ENCODE peak calls at places on chromosomes 1 and 21, in seven cellular contexts. One of them, this sample, is unnamed.
A peak's percentile ranks its signal among the peaks of the same experiment; 100 is the strongest.

GRCh38 chr1:40834968-40835545 is 27.1 kb downstream of the CITED4 start:
- DNase-seq in CD8-positive, alpha-beta memory T cell: no peak
- DNase-seq in astrocyte: no peak
- DNase-seq in tibial nerve: no peak
- DNase-seq in neural progenitor cell: no peak
- DNase-seq in mucosa of descending colon: no peak
- DNase-seq in AG04450: no peak
- DNase-seq in this sample: no peak

GRCh38 chr1:6352138-6352563 is 41.4 kb downstream of the ACOT7 start:
- DNase-seq in CD8-positive, alpha-beta memory T cell: no peak
- DNase-seq in astrocyte: no peak
- DNase-seq in tibial nerve: no peak
- DNase-seq in neural progenitor cell: no peak
- DNase-seq in mucosa of descending colon: peak; percentile 72
- DNase-seq in AG04450: no peak
- DNase-seq in this sample: no peak

GRCh38 chr21:32414579-32415358 is 2.3 kb downstream of the EVA1C start:
- DNase-seq in CD8-positive, alpha-beta memory T cell: no peak
- DNase-seq in astrocyte: peak; percentile 26
- DNase-seq in tibial nerve: no peak
- DNase-seq in neural progenitor cell: peak; percentile 11
- DNase-seq in mucosa of descending colon: no peak
- DNase-seq in AG04450: no peak
- DNase-seq in this sample: no peak

GRCh38 chr21:26846036-26846931 is 1.1 kb upstream of the ADAMTS1 start:
- DNase-seq in CD8-positive, alpha-beta memory T cell: no peak
- DNase-seq in astrocyte: peak; percentile 47
- DNase-seq in tibial nerve: peak; percentile 71
- DNase-seq in neural progenitor cell: peak; percentile 79
- DNase-seq in mucosa of descending colon: peak; percentile 75
- DNase-seq in AG04450: no peak
- DNase-seq in this sample: peak; percentile 36

GRCh38 chr1:36964830-36965229 is 69.5 kb downstream of the GRIK3 start:
- DNase-seq in CD8-positive, alpha-beta memory T cell: no peak
- DNase-seq in astrocyte: no peak
- DNase-seq in tibial nerve: no peak
- DNase-seq in neural progenitor cell: no peak
- DNase-seq in mucosa of descending colon: no peak
- DNase-seq in AG04450: no peak
- DNase-seq in this sample: no peak

GRCh38 chr1:31938184-31938975 is at the start of gene PTP4A2:
- DNase-seq in CD8-positive, alpha-beta memory T cell: peak; percentile 85
- DNase-seq in astrocyte: peak; percentile 79
- DNase-seq in tibial nerve: peak; percentile 79
- DNase-seq in neural progenitor cell: peak; percentile 97
- DNase-seq in mucosa of descending colon: peak; percentile 98
- DNase-seq in AG04450: peak; percentile 76
- DNase-seq in this sample: peak; percentile 70

GRCh38 chr1:198635964-198636363 is 2.9 kb upstream of the PTPRC start:
- DNase-seq in CD8-positive, alpha-beta memory T cell: no peak
- DNase-seq in astrocyte: no peak
- DNase-seq in tibial nerve: no peak
- DNase-seq in neural progenitor cell: no peak
- DNase-seq in mucosa of descending colon: no peak
- DNase-seq in AG04450: no peak
- DNase-seq in this sample: no peak

GRCh38 chr1:193241132-193241827 is 54.9 kb upstream of the B3GALT2 start:
- DNase-seq in CD8-positive, alpha-beta memory T cell: peak; percentile 34
- DNase-seq in astrocyte: no peak
- DNase-seq in tibial nerve: no peak
- DNase-seq in neural progenitor cell: no peak
- DNase-seq in mucosa of descending colon: no peak
- DNase-seq in AG04450: no peak
- DNase-seq in this sample: no peak

GRCh38 chr1:64133036-64133435 is 70.4 kb upstream of the UBE2U start:
- DNase-seq in CD8-positive, alpha-beta memory T cell: no peak
- DNase-seq in astrocyte: peak; percentile 90
- DNase-seq in tibial nerve: no peak
- DNase-seq in neural progenitor cell: no peak
- DNase-seq in mucosa of descending colon: no peak
- DNase-seq in AG04450: peak; percentile 38
- DNase-seq in this sample: no peak

GRCh38 chr1:18463984-18464664 is 16.6 kb upstream of the KLHDC7A start:
- DNase-seq in CD8-positive, alpha-beta memory T cell: no peak
- DNase-seq in astrocyte: no peak
- DNase-seq in tibial nerve: no peak
- DNase-seq in neural progenitor cell: no peak
- DNase-seq in mucosa of descending colon: peak; percentile 58
- DNase-seq in AG04450: no peak
- DNase-seq in this sample: no peak

GRCh38 chr1:145977486-145978476 is 13.3 kb downstream of the POLR3GL start:
- DNase-seq in CD8-positive, alpha-beta memory T cell: peak; percentile 83
- DNase-seq in astrocyte: peak; percentile 63
- DNase-seq in tibial nerve: peak; percentile 81
- DNase-seq in neural progenitor cell: peak; percentile 86
- DNase-seq in mucosa of descending colon: no peak
- DNase-seq in AG04450: peak; percentile 63
- DNase-seq in this sample: peak; percentile 50

GRCh38 chr1:203368624-203369451 is 17.9 kb upstream of the FMOD start:
- DNase-seq in CD8-positive, alpha-beta memory T cell: no peak
- DNase-seq in astrocyte: no peak
- DNase-seq in tibial nerve: peak; percentile 87
- DNase-seq in neural progenitor cell: no peak
- DNase-seq in mucosa of descending colon: no peak
- DNase-seq in AG04450: no peak
- DNase-seq in this sample: no peak

GRCh38 chr1:48532976-48533375 is 61.0 kb upstream of the SPATA6 start:
- DNase-seq in CD8-positive, alpha-beta memory T cell: no peak
- DNase-seq in astrocyte: no peak
- DNase-seq in tibial nerve: no peak
- DNase-seq in neural progenitor cell: peak; percentile 30
- DNase-seq in mucosa of descending colon: no peak
- DNase-seq in AG04450: no peak
- DNase-seq in this sample: no peak

GRCh38 chr1:211589782-211590721 is 11.1 kb upstream of the SLC30A1 start:
- DNase-seq in CD8-positive, alpha-beta memory T cell: no peak
- DNase-seq in astrocyte: peak; percentile 90
- DNase-seq in tibial nerve: peak; percentile 80
- DNase-seq in neural progenitor cell: no peak
- DNase-seq in mucosa of descending colon: peak; percentile 75
- DNase-seq in AG04450: no peak
- DNase-seq in this sample: no peak

GRCh38 chr1:155086182-155086741 is 7.6 kb downstream of the EFNA3 start:
- DNase-seq in CD8-positive, alpha-beta memory T cell: peak; percentile 87
- DNase-seq in astrocyte: no peak
- DNase-seq in tibial nerve: peak; percentile 78
- DNase-seq in neural progenitor cell: peak; percentile 76
- DNase-seq in mucosa of descending colon: peak; percentile 81
- DNase-seq in AG04450: no peak
- DNase-seq in this sample: no peak

GRCh38 chr21:38809170-38809878 is 3.6 kb downstream of the ETS2 start:
- DNase-seq in CD8-positive, alpha-beta memory T cell: no peak
- DNase-seq in astrocyte: no peak
- DNase-seq in tibial nerve: no peak
- DNase-seq in neural progenitor cell: no peak
- DNase-seq in mucosa of descending colon: no peak
- DNase-seq in AG04450: no peak
- DNase-seq in this sample: no peak

GRCh38 chr1:156281281-156282142 is 1.1 kb downstream of the SMG5 start:
- DNase-seq in CD8-positive, alpha-beta memory T cell: peak; percentile 57
- DNase-seq in astrocyte: peak; percentile 34
- DNase-seq in tibial nerve: no peak
- DNase-seq in neural progenitor cell: peak; percentile 30
- DNase-seq in mucosa of descending colon: no peak
- DNase-seq in AG04450: no peak
- DNase-seq in this sample: no peak

GRCh38 chr1:8426996-8427395 is 109.1 kb downstream of the SLC45A1 start:
- DNase-seq in CD8-positive, alpha-beta memory T cell: no peak
- DNase-seq in astrocyte: no peak
- DNase-seq in tibial nerve: no peak
- DNase-seq in neural progenitor cell: no peak
- DNase-seq in mucosa of descending colon: no peak
- DNase-seq in AG04450: no peak
- DNase-seq in this sample: no peak

GRCh38 chr1:201213106-201213770 is 22.6 kb downstream of the IGFN1 start:
- DNase-seq in CD8-positive, alpha-beta memory T cell: no peak
- DNase-seq in astrocyte: no peak
- DNase-seq in tibial nerve: no peak
- DNase-seq in neural progenitor cell: no peak
- DNase-seq in mucosa of descending colon: no peak
- DNase-seq in AG04450: no peak
- DNase-seq in this sample: no peak

GRCh38 chr1:201214886-201215285 is 24.3 kb downstream of the IGFN1 start:
- DNase-seq in CD8-positive, alpha-beta memory T cell: no peak
- DNase-seq in astrocyte: no peak
- DNase-seq in tibial nerve: no peak
- DNase-seq in neural progenitor cell: no peak
- DNase-seq in mucosa of descending colon: no peak
- DNase-seq in AG04450: no peak
- DNase-seq in this sample: no peak

GRCh38 chr1:201215531-201216357 is 25.1 kb downstream of the IGFN1 start:
- DNase-seq in CD8-positive, alpha-beta memory T cell: no peak
- DNase-seq in astrocyte: no peak
- DNase-seq in tibial nerve: no peak
- DNase-seq in neural progenitor cell: no peak
- DNase-seq in mucosa of descending colon: no peak
- DNase-seq in AG04450: no peak
- DNase-seq in this sample: no peak

GRCh38 chr1:201213926-201214325 is 23.3 kb downstream of the IGFN1 start:
- DNase-seq in CD8-positive, alpha-beta memory T cell: no peak
- DNase-seq in astrocyte: no peak
- DNase-seq in tibial nerve: no peak
- DNase-seq in neural progenitor cell: no peak
- DNase-seq in mucosa of descending colon: no peak
- DNase-seq in AG04450: no peak
- DNase-seq in this sample: no peak

DNA sequence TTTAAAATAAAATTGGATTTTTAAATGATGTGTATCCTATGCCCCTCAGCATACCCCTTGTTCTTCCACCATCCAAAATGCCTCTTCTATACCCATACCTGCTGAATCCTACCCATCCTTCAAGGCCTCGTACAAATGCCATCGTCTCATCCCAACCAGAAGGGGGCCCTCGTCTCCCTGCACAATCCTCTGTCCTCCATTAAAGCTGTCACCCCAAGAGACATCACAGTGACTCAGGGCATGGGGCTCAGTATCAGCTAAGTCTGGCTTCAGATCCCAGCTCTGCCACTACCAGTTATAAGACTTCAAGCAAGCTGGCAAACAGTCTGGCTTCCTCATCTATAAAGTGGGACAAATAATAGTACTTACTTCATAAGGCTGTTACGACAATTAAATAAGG is 23.8 kb downstream of the IGFN1 start:
- DNase-seq in CD8-positive, alpha-beta memory T cell: no peak
- DNase-seq in astrocyte: no peak
- DNase-seq in tibial nerve: no peak
- DNase-seq in neural progenitor cell: peak; percentile 29
- DNase-seq in mucosa of descending colon: no peak
- DNase-seq in AG04450: no peak
- DNase-seq in this sample: no peak
- H3K9me3 ChIP-seq in CD8-positive, alpha-beta memory T cell: no peaks in the 10 kb centered on the region
- H3K9me3 ChIP-seq in astrocyte: no peaks in the 10 kb centered on the region
- H3K9me3 ChIP-seq in tibial nerve: no peaks in the 10 kb centered on the region
- H3K9me3 ChIP-seq in neural progenitor cell: no peaks in the 10 kb centered on the region
- H3K9me3 ChIP-seq in mucosa of descending colon: no peaks in the 10 kb centered on the region
- H3K9me3 ChIP-seq in AG04450: no peaks in the 10 kb centered on the region
- H3K9me3 ChIP-seq in this sample: no peaks in the 10 kb centered on the region

DNA sequence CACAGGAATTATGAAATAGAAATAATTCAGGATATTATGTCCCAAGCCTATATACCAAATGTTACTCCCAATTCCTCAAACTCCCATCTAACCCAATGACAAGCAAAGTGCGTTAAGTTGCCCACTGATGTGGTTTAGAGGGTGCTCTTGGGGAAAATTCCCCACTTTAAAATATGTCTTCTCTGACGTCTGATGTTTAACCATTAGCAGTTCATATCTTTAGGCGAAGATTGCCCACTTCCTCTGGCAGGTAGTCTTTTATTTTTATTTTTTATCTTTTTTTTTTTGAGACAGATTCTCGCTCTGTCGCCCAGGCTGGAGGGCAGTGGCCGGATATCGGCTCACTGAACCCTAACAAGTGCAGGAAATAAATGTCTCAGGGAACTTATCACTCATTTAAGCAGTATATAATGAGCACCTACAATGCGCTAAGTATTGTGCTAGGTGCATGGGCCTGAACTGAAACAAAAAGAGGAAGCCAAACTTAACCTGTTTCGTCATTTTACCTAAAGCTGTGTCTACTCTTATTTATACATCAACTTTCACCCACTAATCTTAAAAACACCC is 1.3 kb upstream of the LYST start:
- DNase-seq in CD8-positive, alpha-beta memory T cell: peak; percentile 75
- DNase-seq in astrocyte: no peak
- DNase-seq in tibial nerve: no peak
- DNase-seq in neural progenitor cell: no peak
- DNase-seq in mucosa of descending colon: no peak
- DNase-seq in AG04450: no peak
- DNase-seq in this sample: no peak
- H3K4me3 ChIP-seq in CD8-positive, alpha-beta memory T cell: peak overlapping the region; percentile 84
- H3K4me3 ChIP-seq in astrocyte: no peak overlapping the region
- H3K4me3 ChIP-seq in tibial nerve: no peak overlapping the region
- H3K4me3 ChIP-seq in neural progenitor cell: peak overlapping the region; percentile 69
- H3K4me3 ChIP-seq in mucosa of descending colon: no peak overlapping the region
- H3K4me3 ChIP-seq in AG04450: no peak overlapping the region
- H3K4me3 ChIP-seq in this sample: peak overlapping the region; percentile 93

GRCh38 chr1:158208717-158209116 is 28.0 kb downstream of the CD1D start:
- DNase-seq in CD8-positive, alpha-beta memory T cell: no peak
- DNase-seq in astrocyte: no peak
- DNase-seq in tibial nerve: no peak
- DNase-seq in neural progenitor cell: peak; percentile 34
- DNase-seq in mucosa of descending colon: no peak
- DNase-seq in AG04450: no peak
- DNase-seq in this sample: no peak
- H3K9me3 ChIP-seq in CD8-positive, alpha-beta memory T cell: no peaks in the 10 kb centered on the region
- H3K9me3 ChIP-seq in astrocyte: no peaks in the 10 kb centered on the region
- H3K9me3 ChIP-seq in tibial nerve: no peaks in the 10 kb centered on the region
- H3K9me3 ChIP-seq in neural progenitor cell: no peaks in the 10 kb centered on the region
- H3K9me3 ChIP-seq in mucosa of descending colon: no peaks in the 10 kb centered on the region
- H3K9me3 ChIP-seq in AG04450: no peaks in the 10 kb centered on the region
- H3K9me3 ChIP-seq in this sample: no peaks in the 10 kb centered on the region

GRCh38 chr21:46393941-46394818 is 64.5 kb upstream of the DIP2A start:
- DNase-seq in CD8-positive, alpha-beta memory T cell: no peak
- DNase-seq in astrocyte: no peak
- DNase-seq in tibial nerve: no peak
- DNase-seq in neural progenitor cell: no peak
- DNase-seq in mucosa of descending colon: peak; percentile 34
- DNase-seq in AG04450: no peak
- DNase-seq in this sample: no peak
- H3K4me3 ChIP-seq in CD8-positive, alpha-beta memory T cell: no peak overlapping the region
- H3K4me3 ChIP-seq in astrocyte: no peak overlapping the region
- H3K4me3 ChIP-seq in tibial nerve: no peak overlapping the region
- H3K4me3 ChIP-seq in neural progenitor cell: no peak overlapping the region
- H3K4me3 ChIP-seq in mucosa of descending colon: no peak overlapping the region
- H3K4me3 ChIP-seq in AG04450: no peak overlapping the region
- H3K4me3 ChIP-seq in this sample: no peak overlapping the region

GRCh38 chr1:71170925-71171324 is 90.1 kb upstream of the ZRANB2 start:
- DNase-seq in CD8-positive, alpha-beta memory T cell: no peak
- DNase-seq in astrocyte: no peak
- DNase-seq in tibial nerve: no peak
- DNase-seq in neural progenitor cell: peak; percentile 8
- DNase-seq in mucosa of descending colon: no peak
- DNase-seq in AG04450: no peak
- DNase-seq in this sample: no peak
- H3K9me3 ChIP-seq in CD8-positive, alpha-beta memory T cell: no peaks in the 10 kb centered on the region
- H3K9me3 ChIP-seq in astrocyte: peaks cover 7% of the 10 kb centered on the region
- H3K9me3 ChIP-seq in tibial nerve: no peaks in the 10 kb centered on the region
- H3K9me3 ChIP-seq in neural progenitor cell: no peaks in the 10 kb centered on the region
- H3K9me3 ChIP-seq in mucosa of descending colon: no peaks in the 10 kb centered on the region
- H3K9me3 ChIP-seq in AG04450: no peaks in the 10 kb centered on the region
- H3K9me3 ChIP-seq in this sample: no peaks in the 10 kb centered on the region